ENCODE peak calls at places on chromosomes 3 and 15, in ten cellular contexts. Q is HepG2, G is psoas muscle, K is lung, M is body of pancreas, T is GM23338, N is Caco-2, R is right lobe of liver, Z is adrenal gland, O is fibroblast of lung. Y is an unnamed sample.
A peak's percentile ranks its signal among the peaks of the same experiment; 100 is the strongest.

GRCh38 chr15:66046751-66047150 is 177.5 kb downstream of the RAB11A start:
- DNase-seq in Q (peak; percentile 13), G (no peak), K (no peak), M (no peak), T (no peak), N (peak; percentile 20), R (no peak), Z (no peak), O (no peak), Y (no peak)

GRCh38 chr15:96992817-96993216 is 662.3 kb downstream of the NR2F2 start:
- DNase-seq in Q (no peak), G (no peak), K (no peak), M (no peak), T (no peak), N (no peak), R (no peak), Z (no peak), O (no peak), Y (no peak)

GRCh38 chr3:114711321-114711891 is 417.6 kb downstream of the TIGIT start:
- DNase-seq in Q (no peak), G (no peak), K (no peak), M (no peak), T (no peak), N (no peak), R (no peak), Z (no peak), O (no peak), Y (no peak)

GRCh38 chr15:98903377-98904018 is 104.1 kb downstream of the PGPEP1L start:
- DNase-seq in Q (no peak), G (no peak), K (no peak), M (no peak), T (no peak), N (no peak), R (no peak), Z (no peak), O (peak; percentile 73), Y (no peak)

GRCh38 chr3:43768594-43768993 is 77.9 kb downstream of the ABHD5 start:
- DNase-seq in Q (no peak), G (no peak), K (peak; percentile 45), M (no peak), T (no peak), N (no peak), R (no peak), Z (peak; percentile 69), O (peak; percentile 87), Y (peak; percentile 37)

GRCh38 chr3:193701896-193702644 is 109.1 kb downstream of the OPA1 start:
- DNase-seq in Q (no peak), G (no peak), K (no peak), M (no peak), T (peak; percentile 31), N (no peak), R (no peak), Z (no peak), O (no peak), Y (no peak)

GRCh38 chr3:166283856-166284255 is 446.6 kb upstream of the BCHE start:
- DNase-seq in Q (no peak), G (no peak), K (no peak), M (no peak), T (no peak), N (no peak), R (no peak), Z (peak; percentile 53), O (peak; percentile 87), Y (no peak)

GRCh38 chr3:14784087-14784596 is 34.6 kb upstream of the FGD5 start:
- DNase-seq in Q (no peak), G (no peak), K (no peak), M (no peak), T (peak; percentile 38), N (no peak), R (peak; percentile 28), Z (no peak), O (no peak), Y (no peak)

GRCh38 chr3:47323431-47324277 is 40.9 kb downstream of the KLHL18 start:
- DNase-seq in Q (no peak), G (no peak), K (no peak), M (no peak), T (no peak), N (peak; percentile 44), R (peak; percentile 29), Z (peak; percentile 49), O (peak; percentile 11), Y (no peak)

GRCh38 chr3:29695201-29695904 is 414.5 kb downstream of the RBMS3 start:
- DNase-seq in Q (no peak), G (no peak), K (no peak), M (no peak), T (no peak), N (no peak), R (peak; percentile 50), Z (no peak), O (peak; percentile 96), Y (no peak)

GRCh38 chr3:99394831-99395733 is 243.3 kb upstream of the COL8A1 start:
- DNase-seq in Q (no peak), G (no peak), K (no peak), M (no peak), T (no peak), N (no peak), R (no peak), Z (no peak), O (peak; percentile 89), Y (no peak)

GRCh38 chr3:56737001-56737400 is 53.9 kb upstream of the TASOR start:
- DNase-seq in Q (no peak), G (no peak), K (no peak), M (no peak), T (peak; percentile 19), N (no peak), R (no peak), Z (no peak), O (no peak), Y (no peak)

GRCh38 chr3:81760215-81760614 is 1.2 kb downstream of the GBE1 start:
- DNase-seq in Q (no peak), G (no peak), K (no peak), M (no peak), T (no peak), N (no peak), R (no peak), Z (no peak), O (no peak), Y (no peak)

GRCh38 chr3:112111785-112112402 is 21.2 kb downstream of the GCSAM start:
- DNase-seq in Q (peak; percentile 33), G (no peak), K (peak; percentile 44), M (peak; percentile 45), T (peak; percentile 93), N (peak; percentile 65), R (peak; percentile 51), Z (peak; percentile 88), O (peak; percentile 76), Y (peak; percentile 56)

GRCh38 chr3:184597783-184598182 is 36.2 kb downstream of the EPHB3 start:
- DNase-seq in Q (no peak), G (no peak), K (no peak), M (peak; percentile 35), T (no peak), N (no peak), R (no peak), Z (no peak), O (no peak), Y (no peak)

GRCh38 chr3:129016366-129016724 is 15.2 kb downstream of the EFCC1 start:
- DNase-seq in Q (peak; percentile 39), G (no peak), K (no peak), M (no peak), T (no peak), N (peak; percentile 30), R (no peak), Z (peak; percentile 69), O (no peak), Y (peak; percentile 89)
- H3K4me3 ChIP-seq in Q (no peak overlapping the region), G (no peak overlapping the region), K (no peak overlapping the region), M (no peak overlapping the region), T (no peak overlapping the region), N (no peak overlapping the region), R (no peak overlapping the region), Z (no peak overlapping the region), O (no peak overlapping the region), Y (no peak overlapping the region)

DNA sequence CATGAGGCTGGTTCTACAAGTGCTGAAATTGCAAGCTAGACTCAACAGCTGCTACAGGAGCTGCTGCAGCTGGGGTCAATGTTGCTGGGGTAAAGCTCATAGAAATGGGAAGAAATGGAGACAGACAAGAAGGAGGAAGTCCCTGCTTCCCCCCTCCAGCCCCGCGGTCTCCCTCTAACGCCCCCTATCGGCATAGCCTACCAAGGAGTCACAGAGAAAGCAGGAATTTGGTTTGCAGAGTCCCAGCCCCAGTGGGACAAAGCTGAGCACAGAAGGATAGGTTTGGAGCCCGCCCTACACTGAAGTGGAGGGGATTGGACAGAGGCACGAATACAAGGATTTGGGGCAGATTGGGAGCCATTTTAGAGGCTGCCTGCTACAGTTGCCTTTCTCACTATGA is 176.9 kb upstream of the ANKRD28 start:
- DNase-seq in Q (no peak), G (no peak), K (no peak), M (no peak), T (peak; percentile 89), N (peak; percentile 13), R (no peak), Z (no peak), O (no peak), Y (no peak)
- TF ChIP-seq CTCF in Q (peak; percentile 27), G (no peak), K (no peak), M (no peak), T (peak; percentile 83), N (no peak), R (no peak), Z (no peak), O (no peak), Y (no peak)

GRCh38 chr3:188244395-188244861 is 90.5 kb downstream of the LPP start:
- DNase-seq in Q (no peak), G (no peak), K (no peak), M (no peak), T (no peak), N (no peak), R (no peak), Z (no peak), O (no peak), Y (no peak)
- H3K4me1 ChIP-seq in Q (peaks cover 15% of the 10 kb centered on the region), G (peaks cover 56% of the 10 kb centered on the region), K (peaks cover 4% of the 10 kb centered on the region), M (peaks cover 7% of the 10 kb centered on the region), T (no peaks in the 10 kb centered on the region), N (peaks cover 18% of the 10 kb centered on the region), R (no peaks in the 10 kb centered on the region), Z (peaks cover 23% of the 10 kb centered on the region), O (peaks cover 20% of the 10 kb centered on the region), Y (no peaks in the 10 kb centered on the region)

GRCh38 chr3:119147494-119147893 is 1.5 kb downstream of the TEX55 start:
- DNase-seq in Q (no peak), G (no peak), K (no peak), M (no peak), T (no peak), N (no peak), R (no peak), Z (no peak), O (no peak), Y (no peak)

GRCh38 chr3:119148493-119149180 is 2.7 kb downstream of the TEX55 start:
- DNase-seq in Q (no peak), G (no peak), K (no peak), M (no peak), T (no peak), N (no peak), R (no peak), Z (no peak), O (peak; percentile 9), Y (no peak)

GRCh38 chr3:119145500-119146167 is at the start of gene TEX55:
- DNase-seq in Q (peak; percentile 30), G (no peak), K (no peak), M (no peak), T (peak; percentile 83), N (peak; percentile 51), R (no peak), Z (no peak), O (peak; percentile 32), Y (peak; percentile 29)

GRCh38 chr3:119146578-119147375 is 812 bp downstream of the TEX55 start:
- DNase-seq in Q (no peak), G (no peak), K (no peak), M (no peak), T (no peak), N (no peak), R (no peak), Z (no peak), O (no peak), Y (no peak)

GRCh38 chr3:119149484-119149883 is 3.5 kb downstream of the TEX55 start:
- DNase-seq in Q (no peak), G (no peak), K (no peak), M (no peak), T (no peak), N (no peak), R (no peak), Z (no peak), O (peak; percentile 59), Y (no peak)
- H3K4me3 ChIP-seq in Q (no peak overlapping the region), G (no peak overlapping the region), K (no peak overlapping the region), M (no peak overlapping the region), T (no peak overlapping the region), N (no peak overlapping the region), R (no peak overlapping the region), Z (no peak overlapping the region), O (no peak overlapping the region), Y (no peak overlapping the region)

Y was measured in colonic mucosa.